ENCODE peak calls at places on chromosomes 16 and 17, in six cellular contexts. T, N, I, C, X and L are unnamed samples.

GRCh38 chr16:73382921-73383594 is 335.1 kb upstream of the ZFHX3 start:
- DNase-seq in T (no peak), N (no peak), I (no peak), C (no peak), X (no peak), L (no peak)

GRCh38 chr16:28977703-28978641 is 3.4 kb downstream of the SPNS1 start:
- DNase-seq in T (no peak), N (no peak), I (no peak), C (peak; percentile 47), X (no peak), L (no peak)

GRCh38 chr17:35189291-35189690 is 4.9 kb downstream of the SLC35G3 start:
- DNase-seq in T (no peak), N (peak; percentile 15), I (no peak), C (no peak), X (no peak), L (no peak)

GRCh38 chr17:45705123-45706009 is 78.8 kb upstream of the CRHR1 start:
- DNase-seq in T (no peak), N (peak; percentile 56), I (no peak), C (peak; percentile 51), X (peak; percentile 4), L (no peak)

GRCh38 chr16:79146-80054 is 1.4 kb downstream of the MPG start:
- DNase-seq in T (no peak), N (peak; percentile 16), I (peak; percentile 86), C (peak; percentile 36), X (no peak), L (no peak)

GRCh38 chr16:80664226-80664625 is 123.4 kb downstream of the DYNLRB2 start:
- DNase-seq in T (no peak), N (no peak), I (no peak), C (peak; percentile 40), X (no peak), L (no peak)

GRCh38 chr17:41813699-41814124 is 908 bp downstream of the FKBP10 start:
- DNase-seq in T (peak; percentile 37), N (no peak), I (peak; percentile 27), C (no peak), X (peak; percentile 52), L (no peak)

GRCh38 chr17:28145348-28145747 is 102.9 kb downstream of the NLK start:
- DNase-seq in T (no peak), N (peak; percentile 61), I (peak; percentile 22), C (peak; percentile 10), X (peak; percentile 29), L (no peak)

GRCh38 chr17:29557085-29557697 is 9.6 kb downstream of the ABHD15 start:
- DNase-seq in T (no peak), N (peak; percentile 72), I (peak; percentile 26), C (no peak), X (peak; percentile 33), L (no peak)

GRCh38 chr17:30173649-30174048 is 57.0 kb downstream of the NSRP1 start:
- DNase-seq in T (no peak), N (peak; percentile 17), I (no peak), C (no peak), X (no peak), L (no peak)

GRCh38 chr16:3740186-3740585 is 22.9 kb upstream of the TRAP1 start:
- DNase-seq in T (no peak), N (no peak), I (no peak), C (no peak), X (no peak), L (no peak)

GRCh38 chr17:14925498-14925897 is 339.6 kb downstream of the PMP22 start:
- DNase-seq in T (no peak), N (no peak), I (no peak), C (no peak), X (no peak), L (no peak)

GRCh38 chr17:56184650-56185049 is 31.4 kb downstream of the ANKFN1 start:
- DNase-seq in T (no peak), N (no peak), I (no peak), C (no peak), X (no peak), L (no peak)

GRCh38 chr17:80030730-80031410 is 4.8 kb downstream of the TBC1D16 start:
- DNase-seq in T (no peak), N (no peak), I (no peak), C (no peak), X (no peak), L (peak; percentile 87)

GRCh38 chr16:88662222-88662842 is 559 bp downstream of the MVD start:
- DNase-seq in T (no peak), N (no peak), I (peak; percentile 22), C (peak; percentile 11), X (peak; percentile 44), L (no peak)

GRCh38 chr17:47663997-47664941 is 14.6 kb downstream of the KPNB1 start:
- DNase-seq in T (peak; percentile 70), N (peak; percentile 48), I (peak; percentile 65), C (peak; percentile 76), X (peak; percentile 82), L (no peak)

GRCh38 chr17:37642706-37643105 is 540 bp downstream of the DDX52 start:
- DNase-seq in T (peak; percentile 19), N (peak; percentile 40), I (peak; percentile 62), C (peak; percentile 9), X (peak; percentile 73), L (no peak)

GRCh38 chr16:26795184-26795583 is 271.5 kb upstream of the C16orf82 start:
- DNase-seq in T (no peak), N (no peak), I (no peak), C (peak; percentile 58), X (no peak), L (no peak)

DNA sequence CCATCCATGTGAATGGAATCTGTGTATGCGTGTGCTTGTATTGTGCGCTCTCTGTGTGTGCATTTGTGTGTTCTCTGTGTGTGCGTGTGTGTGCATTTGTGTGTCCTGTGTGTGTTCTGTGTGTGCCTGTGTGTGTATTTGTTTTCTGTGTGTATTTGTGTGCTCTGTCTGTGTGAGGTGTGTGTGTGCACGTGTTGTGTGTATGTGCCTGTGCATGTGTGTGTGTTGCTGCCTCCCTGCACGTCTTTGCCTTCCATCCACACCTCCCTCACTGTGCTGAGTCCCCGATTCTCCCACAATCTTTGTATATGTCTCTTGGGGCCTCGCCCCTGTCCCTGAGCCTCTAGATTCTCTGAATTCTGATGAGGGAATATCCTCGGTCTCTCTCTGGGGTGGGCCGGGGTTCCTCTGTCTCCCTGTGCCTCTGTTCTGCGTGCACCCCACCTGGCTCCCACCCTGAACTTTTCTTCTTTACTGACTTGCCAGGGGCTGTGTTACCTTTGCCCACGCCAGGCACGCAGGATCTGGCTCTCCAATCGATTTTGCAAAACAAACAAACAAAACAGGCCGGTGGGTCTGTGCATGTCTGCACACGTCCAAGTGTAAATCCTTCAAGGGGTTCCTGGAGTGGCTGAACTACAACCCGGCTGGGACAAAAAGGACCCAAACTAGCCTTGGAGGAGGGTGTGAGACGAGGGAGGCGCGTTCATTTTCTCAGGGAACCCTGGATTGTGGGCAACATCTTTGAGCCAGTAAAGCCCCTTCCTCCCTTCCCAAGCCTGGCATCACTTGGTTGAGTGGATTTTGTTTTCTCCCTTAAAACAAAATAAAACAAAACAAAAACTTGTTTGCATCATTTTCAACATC is 8.1 kb upstream of the FOXF1 start:
- DNase-seq in T (no peak), N (no peak), I (peak; percentile 28), C (no peak), X (no peak), L (peak; percentile 17)
- H3K4me3 ChIP-seq in T (no peak overlapping the region), N (no peak overlapping the region), I (no peak overlapping the region), C (no peak overlapping the region), X (no peak overlapping the region), L (no peak overlapping the region)

DNA sequence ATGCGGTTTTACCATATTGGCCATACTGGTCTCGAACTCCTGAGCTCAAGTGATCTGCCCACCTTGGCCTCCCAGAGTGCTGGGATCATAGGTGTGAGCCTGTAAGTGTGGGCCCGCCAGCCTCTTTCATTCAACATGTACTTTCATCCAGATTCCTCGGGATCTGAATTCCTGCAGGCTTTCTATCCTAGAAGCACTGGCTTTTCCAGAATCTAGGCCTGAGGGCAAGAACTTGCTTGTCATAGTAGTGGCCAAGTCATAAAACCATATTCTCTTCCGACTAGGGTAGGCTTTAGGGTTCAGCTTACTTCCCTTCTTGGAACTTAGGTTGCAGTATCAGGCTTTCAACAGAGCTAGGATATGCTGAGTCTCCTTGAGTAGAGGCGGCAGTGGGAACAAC is 15.4 kb downstream of the SLC7A6 start:
- DNase-seq in T (no peak), N (no peak), I (no peak), C (no peak), X (no peak), L (no peak)
- H3K9ac ChIP-seq in T (no peak overlapping the region), N (no peak overlapping the region), I (no peak overlapping the region), C (no peak overlapping the region), X (peak overlapping the region; percentile 86), L (no peak overlapping the region)

GRCh38 chr17:63837962-63838585 is 4.4 kb downstream of the SMARCD2 start:
- DNase-seq in T (no peak), N (no peak), I (no peak), C (no peak), X (no peak), L (peak; percentile 69)

GRCh38 chr17:63837480-63837879 is 5.0 kb downstream of the SMARCD2 start:
- DNase-seq in T (no peak), N (no peak), I (no peak), C (no peak), X (no peak), L (peak; percentile 81)

GRCh38 chr17:63835167-63835720 is 7.2 kb downstream of the SMARCD2 start:
- DNase-seq in T (no peak), N (no peak), I (no peak), C (no peak), X (no peak), L (no peak)

GRCh38 chr17:63838586-63839184 is 3.8 kb downstream of the SMARCD2 start:
- DNase-seq in T (no peak), N (no peak), I (peak; percentile 20), C (peak; percentile 35), X (peak; percentile 84), L (peak; percentile 97)

DNA sequence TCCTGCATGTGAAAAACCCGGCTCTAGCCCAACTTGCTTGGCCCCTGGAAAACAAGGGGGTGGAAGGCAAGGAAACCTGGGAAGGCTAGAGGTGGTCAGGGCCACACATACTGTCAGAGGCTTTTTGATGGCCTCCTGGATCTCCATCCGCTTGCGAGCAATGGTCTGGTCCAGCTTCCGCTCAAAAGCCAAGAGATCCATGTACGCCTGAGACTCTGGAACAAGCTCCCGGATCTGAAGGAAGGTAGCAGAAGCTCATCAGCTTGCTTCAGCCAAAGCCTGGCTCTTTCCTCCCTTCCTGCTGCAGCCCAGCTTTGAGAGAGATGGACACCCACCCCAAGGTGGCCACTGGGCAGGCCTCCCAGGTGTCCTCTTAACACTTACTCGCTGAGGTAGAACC is 5.7 kb downstream of the SMARCD2 start:
- DNase-seq in T (no peak), N (no peak), I (no peak), C (no peak), X (no peak), L (no peak)
- H3K4me3 ChIP-seq in T (no peak overlapping the region), N (no peak overlapping the region), I (no peak overlapping the region), C (no peak overlapping the region), X (no peak overlapping the region), L (no peak overlapping the region)

DNA sequence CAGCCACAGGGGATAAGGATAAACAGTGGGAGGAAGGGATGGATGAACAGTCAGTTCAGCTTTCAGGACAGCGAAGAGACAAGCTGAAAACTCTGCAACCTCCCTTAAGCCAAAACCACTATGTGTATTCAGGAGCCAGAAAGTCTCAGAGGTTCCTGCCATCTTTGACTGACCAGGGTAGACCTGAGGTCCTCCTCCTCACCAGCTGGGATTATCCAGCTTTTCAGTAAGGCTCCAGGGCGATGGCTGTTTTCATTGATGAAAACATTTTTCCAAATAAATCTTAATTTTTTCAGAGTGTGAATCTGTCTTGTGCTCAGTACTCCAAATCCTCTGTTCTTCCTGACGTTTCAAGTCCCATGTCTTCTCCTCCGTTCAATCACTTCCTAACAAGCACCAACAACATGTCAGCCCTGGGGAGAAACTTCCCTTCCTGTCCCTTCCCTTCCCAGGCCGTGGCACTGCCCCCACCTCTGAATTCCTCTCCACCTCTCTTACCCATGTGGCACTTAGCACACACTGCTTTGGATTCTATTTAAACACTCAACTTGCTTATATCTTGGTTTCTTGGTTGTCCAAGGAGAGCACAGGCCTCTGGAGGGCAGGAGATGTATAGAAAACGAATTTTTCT is 5.2 kb downstream of the HSDL1 start:
- DNase-seq in T (no peak), N (no peak), I (no peak), C (no peak), X (no peak), L (no peak)
- H3K9ac ChIP-seq in T (no peak overlapping the region), N (no peak overlapping the region), I (peak overlapping the region; percentile 35), C (no peak overlapping the region), X (no peak overlapping the region), L (no peak overlapping the region)